ENCODE peak calls at places on chromosomes 7 and 10, in five cellular contexts. One of them, this sample, is unnamed.

GRCh38 chr10:88386878-88387773 is 196.0 kb downstream of the RNLS start:
- DNase-seq in epithelial cell of esophagus: peak
- DNase-seq in right lobe of liver: no peak
- DNase-seq in colonic mucosa: peak
- DNase-seq in mammary epithelial cell: peak
- DNase-seq in this sample: no peak

GRCh38 chr7:121544726-121545125 is 148.6 kb upstream of the FAM3C start:
- DNase-seq in mammary epithelial cell: peak
- DNase-seq in epithelial cell of esophagus: peak
- DNase-seq in right lobe of liver: no peak
- DNase-seq in colonic mucosa: no peak
- DNase-seq in this sample: peak

GRCh38 chr10:89398003-89398749 is 5.8 kb downstream of the IFIT1 start:
- DNase-seq in right lobe of liver: no peak
- DNase-seq in colonic mucosa: no peak
- DNase-seq in mammary epithelial cell: no peak
- DNase-seq in epithelial cell of esophagus: no peak
- DNase-seq in this sample: no peak

GRCh38 chr10:119161680-119162079 is 3.8 kb downstream of the SFXN4 start:
- DNase-seq in epithelial cell of esophagus: peak
- DNase-seq in mammary epithelial cell: no peak
- DNase-seq in colonic mucosa: no peak
- DNase-seq in right lobe of liver: no peak
- DNase-seq in this sample: no peak

GRCh38 chr10:124642076-124642710 is 102.0 kb downstream of the FAM53B start:
- DNase-seq in colonic mucosa: no peak
- DNase-seq in epithelial cell of esophagus: no peak
- DNase-seq in right lobe of liver: no peak
- DNase-seq in mammary epithelial cell: no peak
- DNase-seq in this sample: no peak

GRCh38 chr10:7767209-7767608 is 20.6 kb downstream of the KIN start:
- DNase-seq in mammary epithelial cell: peak
- DNase-seq in epithelial cell of esophagus: peak
- DNase-seq in right lobe of liver: no peak
- DNase-seq in colonic mucosa: no peak
- DNase-seq in this sample: no peak

GRCh38 chr10:102785818-102786217 is 42.1 kb downstream of the WBP1L start:
- DNase-seq in epithelial cell of esophagus: no peak
- DNase-seq in mammary epithelial cell: no peak
- DNase-seq in colonic mucosa: no peak
- DNase-seq in right lobe of liver: no peak
- DNase-seq in this sample: no peak

GRCh38 chr7:100612730-100613446 is 548 bp downstream of the MOSPD3 start:
- DNase-seq in epithelial cell of esophagus: peak
- DNase-seq in colonic mucosa: peak
- DNase-seq in mammary epithelial cell: no peak
- DNase-seq in right lobe of liver: no peak
- DNase-seq in this sample: no peak

GRCh38 chr7:78444267-78444666 is 645.7 kb downstream of the PHTF2 start:
- DNase-seq in right lobe of liver: no peak
- DNase-seq in epithelial cell of esophagus: no peak
- DNase-seq in mammary epithelial cell: no peak
- DNase-seq in colonic mucosa: no peak
- DNase-seq in this sample: no peak

GRCh38 chr7:93373537-93373936 is 141.4 kb downstream of the VPS50 start:
- DNase-seq in mammary epithelial cell: no peak
- DNase-seq in epithelial cell of esophagus: no peak
- DNase-seq in colonic mucosa: no peak
- DNase-seq in right lobe of liver: no peak
- DNase-seq in this sample: no peak

GRCh38 chr10:74593470-74593869 is 232.9 kb upstream of the KAT6B start:
- DNase-seq in mammary epithelial cell: peak
- DNase-seq in colonic mucosa: no peak
- DNase-seq in epithelial cell of esophagus: peak
- DNase-seq in right lobe of liver: no peak
- DNase-seq in this sample: peak

GRCh38 chr10:100747826-100748231 is 2.4 kb downstream of the PAX2 start:
- DNase-seq in right lobe of liver: no peak
- DNase-seq in mammary epithelial cell: no peak
- DNase-seq in epithelial cell of esophagus: no peak
- DNase-seq in colonic mucosa: no peak
- DNase-seq in this sample: no peak

GRCh38 chr10:69352569-69353264 is 64.0 kb downstream of the TACR2 start:
- DNase-seq in epithelial cell of esophagus: peak
- DNase-seq in right lobe of liver: no peak
- DNase-seq in colonic mucosa: no peak
- DNase-seq in mammary epithelial cell: no peak
- DNase-seq in this sample: no peak

GRCh38 chr10:29150010-29150409 is 138.9 kb upstream of the LYZL1 start:
- DNase-seq in right lobe of liver: peak
- DNase-seq in epithelial cell of esophagus: no peak
- DNase-seq in mammary epithelial cell: no peak
- DNase-seq in colonic mucosa: no peak
- DNase-seq in this sample: no peak

GRCh38 chr10:131646551-131647525 is 254.0 kb upstream of the PPP2R2D start:
- DNase-seq in epithelial cell of esophagus: no peak
- DNase-seq in mammary epithelial cell: no peak
- DNase-seq in right lobe of liver: no peak
- DNase-seq in colonic mucosa: no peak
- DNase-seq in this sample: no peak

GRCh38 chr7:2821161-2821841 is 22.8 kb downstream of the GNA12 start:
- DNase-seq in mammary epithelial cell: peak
- DNase-seq in colonic mucosa: no peak
- DNase-seq in right lobe of liver: no peak
- DNase-seq in epithelial cell of esophagus: peak
- DNase-seq in this sample: no peak

GRCh38 chr7:40437936-40438634 is 303.3 kb downstream of the SUGCT start:
- DNase-seq in right lobe of liver: no peak
- DNase-seq in colonic mucosa: no peak
- DNase-seq in mammary epithelial cell: no peak
- DNase-seq in epithelial cell of esophagus: no peak
- DNase-seq in this sample: no peak

GRCh38 chr7:17184805-17185689 is 113.4 kb upstream of the AHR start:
- DNase-seq in epithelial cell of esophagus: no peak
- DNase-seq in right lobe of liver: no peak
- DNase-seq in mammary epithelial cell: peak
- DNase-seq in colonic mucosa: no peak
- DNase-seq in this sample: no peak

GRCh38 chr7:17186745-17187144 is 111.7 kb upstream of the AHR start:
- DNase-seq in colonic mucosa: no peak
- DNase-seq in mammary epithelial cell: no peak
- DNase-seq in right lobe of liver: no peak
- DNase-seq in epithelial cell of esophagus: no peak
- DNase-seq in this sample: no peak

GRCh38 chr7:17183630-17184328 is 114.7 kb upstream of the AHR start:
- DNase-seq in colonic mucosa: no peak
- DNase-seq in right lobe of liver: no peak
- DNase-seq in mammary epithelial cell: no peak
- DNase-seq in epithelial cell of esophagus: no peak
- DNase-seq in this sample: no peak

GRCh38 chr7:17181482-17181881 is 117.0 kb upstream of the AHR start:
- DNase-seq in right lobe of liver: no peak
- DNase-seq in epithelial cell of esophagus: no peak
- DNase-seq in colonic mucosa: no peak
- DNase-seq in mammary epithelial cell: no peak
- DNase-seq in this sample: no peak

DNA sequence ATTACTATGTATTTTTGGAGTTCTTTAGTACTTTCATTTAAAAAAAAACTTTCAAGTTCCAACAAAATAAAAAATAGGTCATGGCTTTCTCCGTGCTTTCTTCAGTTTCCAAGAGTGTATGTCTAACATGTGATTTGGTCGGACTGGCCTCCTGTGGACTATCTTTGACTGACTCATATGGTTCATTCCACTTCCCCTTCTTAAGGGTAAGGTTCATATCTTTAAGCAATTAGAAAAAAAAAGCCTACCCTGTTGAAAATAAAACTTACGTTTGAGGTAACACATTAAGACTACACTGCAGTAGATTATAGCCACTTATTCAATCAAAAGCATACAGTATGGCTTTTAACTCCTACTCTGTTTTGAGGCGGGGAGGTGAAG is 112.8 kb upstream of the AHR start:
- DNase-seq in colonic mucosa: no peak
- DNase-seq in mammary epithelial cell: peak
- DNase-seq in right lobe of liver: no peak
- DNase-seq in epithelial cell of esophagus: peak
- DNase-seq in this sample: no peak
- TF ChIP-seq CTCF in colonic mucosa: no peak
- TF ChIP-seq CTCF in mammary epithelial cell: no peak
- TF ChIP-seq CTCF in right lobe of liver: no peak
- TF ChIP-seq CTCF in epithelial cell of esophagus: no peak
- TF ChIP-seq CTCF in this sample: no peak

GRCh38 chr10:5450605-5451384 is 38.4 kb downstream of the NET1 start:
- DNase-seq in epithelial cell of esophagus: no peak
- DNase-seq in right lobe of liver: no peak
- DNase-seq in mammary epithelial cell: no peak
- DNase-seq in colonic mucosa: no peak
- DNase-seq in this sample: no peak

GRCh38 chr10:5448333-5449048 is 36.1 kb downstream of the NET1 start:
- DNase-seq in epithelial cell of esophagus: no peak
- DNase-seq in right lobe of liver: no peak
- DNase-seq in mammary epithelial cell: no peak
- DNase-seq in colonic mucosa: no peak
- DNase-seq in this sample: no peak

GRCh38 chr10:5449227-5449626 is 36.9 kb downstream of the NET1 start:
- DNase-seq in right lobe of liver: no peak
- DNase-seq in colonic mucosa: no peak
- DNase-seq in epithelial cell of esophagus: no peak
- DNase-seq in mammary epithelial cell: peak
- DNase-seq in this sample: no peak

GRCh38 chr10:5447611-5448071 is 35.3 kb downstream of the NET1 start:
- DNase-seq in epithelial cell of esophagus: peak
- DNase-seq in colonic mucosa: no peak
- DNase-seq in right lobe of liver: no peak
- DNase-seq in mammary epithelial cell: peak
- DNase-seq in this sample: no peak

GRCh38 chr10:5449823-5450222 is 37.5 kb downstream of the NET1 start:
- DNase-seq in colonic mucosa: no peak
- DNase-seq in epithelial cell of esophagus: peak
- DNase-seq in right lobe of liver: no peak
- DNase-seq in mammary epithelial cell: peak
- DNase-seq in this sample: no peak
- H3K4me3 ChIP-seq in colonic mucosa: peak
- H3K4me3 ChIP-seq in epithelial cell of esophagus: peak
- H3K4me3 ChIP-seq in right lobe of liver: peak
- H3K4me3 ChIP-seq in mammary epithelial cell: no peak
- H3K4me3 ChIP-seq in this sample: no peak

GRCh38 chr10:53839437-53840039 is 961.5 kb downstream of the PCDH15 start:
- DNase-seq in epithelial cell of esophagus: peak
- DNase-seq in colonic mucosa: no peak
- DNase-seq in mammary epithelial cell: peak
- DNase-seq in right lobe of liver: no peak
- DNase-seq in this sample: no peak
- TF ChIP-seq CTCF in epithelial cell of esophagus: peak
- TF ChIP-seq CTCF in colonic mucosa: peak
- TF ChIP-seq CTCF in mammary epithelial cell: peak
- TF ChIP-seq CTCF in right lobe of liver: peak
- TF ChIP-seq CTCF in this sample: peak

GRCh38 chr10:12200850-12201249 is 4.9 kb downstream of the CDC123 start:
- DNase-seq in epithelial cell of esophagus: no peak
- DNase-seq in right lobe of liver: no peak
- DNase-seq in colonic mucosa: no peak
- DNase-seq in mammary epithelial cell: no peak
- DNase-seq in this sample: no peak

GRCh38 chr10:12202230-12202629 is 6.2 kb downstream of the CDC123 start:
- DNase-seq in right lobe of liver: no peak
- DNase-seq in colonic mucosa: no peak
- DNase-seq in epithelial cell of esophagus: no peak
- DNase-seq in mammary epithelial cell: no peak
- DNase-seq in this sample: no peak

GRCh38 chr10:12198156-12198555 is 2.2 kb downstream of the CDC123 start:
- DNase-seq in mammary epithelial cell: no peak
- DNase-seq in colonic mucosa: no peak
- DNase-seq in epithelial cell of esophagus: no peak
- DNase-seq in right lobe of liver: no peak
- DNase-seq in this sample: no peak

GRCh38 chr10:12205082-12205481 is 9.1 kb downstream of the CDC123 start:
- DNase-seq in epithelial cell of esophagus: no peak
- DNase-seq in mammary epithelial cell: no peak
- DNase-seq in colonic mucosa: no peak
- DNase-seq in right lobe of liver: no peak
- DNase-seq in this sample: no peak

DNA sequence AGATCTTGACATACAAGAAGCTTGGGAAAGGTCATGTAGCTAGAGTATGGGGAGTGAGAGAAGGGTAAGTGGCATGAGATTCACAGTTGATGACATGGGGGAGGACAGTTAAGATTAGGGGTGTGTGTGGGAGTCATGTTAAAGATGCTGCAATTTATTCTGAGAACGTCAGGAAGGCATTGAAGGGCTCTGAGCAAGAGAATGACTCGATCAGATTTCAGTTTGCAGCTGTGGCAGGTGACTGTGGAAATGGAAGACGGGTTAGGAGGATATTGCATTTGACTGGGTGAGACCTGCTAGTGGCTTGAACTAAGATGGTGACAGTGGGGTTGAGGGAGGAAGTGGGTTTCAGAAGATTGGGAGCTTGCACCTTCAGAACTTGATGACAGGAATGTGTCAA is 5.6 kb downstream of the CDC123 start:
- DNase-seq in mammary epithelial cell: no peak
- DNase-seq in colonic mucosa: no peak
- DNase-seq in right lobe of liver: no peak
- DNase-seq in epithelial cell of esophagus: no peak
- DNase-seq in this sample: no peak
- H3K4me3 ChIP-seq in mammary epithelial cell: no peak
- H3K4me3 ChIP-seq in colonic mucosa: no peak
- H3K4me3 ChIP-seq in right lobe of liver: no peak
- H3K4me3 ChIP-seq in epithelial cell of esophagus: no peak
- H3K4me3 ChIP-seq in this sample: no peak

This sample was measured in prostate gland.